ENCODE peak calls at places on chromosomes 3 and 15, in six cellular contexts. One of them, this sample, is unnamed.

GRCh38 chr3:152474585-152474984 is 205.9 kb downstream of the MBNL1 start:
- DNase-seq in Caco-2: peak
- DNase-seq in fibroblast of pulmonary artery: peak
- DNase-seq in PC-9: peak
- DNase-seq in brain microvascular endothelial cell: peak
- DNase-seq in foreskin fibroblast: peak
- DNase-seq in this sample: peak

GRCh38 chr3:112568642-112569041 is 6.8 kb downstream of the SLC35A5 start:
- DNase-seq in Caco-2: no peak
- DNase-seq in foreskin fibroblast: peak
- DNase-seq in PC-9: no peak
- DNase-seq in brain microvascular endothelial cell: no peak
- DNase-seq in fibroblast of pulmonary artery: peak
- DNase-seq in this sample: no peak

GRCh38 chr3:9909221-9910013 is 6.8 kb downstream of the IL17RE start:
- DNase-seq in foreskin fibroblast: no peak
- DNase-seq in brain microvascular endothelial cell: no peak
- DNase-seq in fibroblast of pulmonary artery: no peak
- DNase-seq in Caco-2: no peak
- DNase-seq in PC-9: no peak
- DNase-seq in this sample: no peak

GRCh38 chr15:90870354-90871096 is 2.1 kb downstream of the FURIN start:
- DNase-seq in PC-9: no peak
- DNase-seq in foreskin fibroblast: no peak
- DNase-seq in Caco-2: no peak
- DNase-seq in fibroblast of pulmonary artery: peak
- DNase-seq in brain microvascular endothelial cell: peak
- DNase-seq in this sample: peak

GRCh38 chr3:82087958-82088357 is 326.5 kb upstream of the GBE1 start:
- DNase-seq in brain microvascular endothelial cell: peak
- DNase-seq in PC-9: peak
- DNase-seq in fibroblast of pulmonary artery: peak
- DNase-seq in foreskin fibroblast: peak
- DNase-seq in Caco-2: no peak
- DNase-seq in this sample: peak

GRCh38 chr3:98775459-98775858 is 12.3 kb downstream of the ST3GAL6 start:
- DNase-seq in PC-9: no peak
- DNase-seq in foreskin fibroblast: no peak
- DNase-seq in Caco-2: no peak
- DNase-seq in brain microvascular endothelial cell: no peak
- DNase-seq in fibroblast of pulmonary artery: no peak
- DNase-seq in this sample: no peak

GRCh38 chr3:42699511-42699971 is 3.1 kb downstream of the HHATL start:
- DNase-seq in PC-9: no peak
- DNase-seq in foreskin fibroblast: no peak
- DNase-seq in Caco-2: no peak
- DNase-seq in fibroblast of pulmonary artery: no peak
- DNase-seq in brain microvascular endothelial cell: no peak
- DNase-seq in this sample: no peak

GRCh38 chr3:63910873-63911272 is 1.3 kb downstream of the SCAANT1 start:
- DNase-seq in Caco-2: no peak
- DNase-seq in fibroblast of pulmonary artery: no peak
- DNase-seq in foreskin fibroblast: no peak
- DNase-seq in brain microvascular endothelial cell: no peak
- DNase-seq in PC-9: no peak
- DNase-seq in this sample: no peak

GRCh38 chr3:142353571-142353970 is 94.3 kb downstream of the XRN1 start:
- DNase-seq in fibroblast of pulmonary artery: peak
- DNase-seq in Caco-2: no peak
- DNase-seq in foreskin fibroblast: no peak
- DNase-seq in PC-9: no peak
- DNase-seq in brain microvascular endothelial cell: no peak
- DNase-seq in this sample: peak

GRCh38 chr15:80159811-80160569 is 7.2 kb downstream of the FAH start:
- DNase-seq in foreskin fibroblast: no peak
- DNase-seq in fibroblast of pulmonary artery: peak
- DNase-seq in Caco-2: no peak
- DNase-seq in PC-9: no peak
- DNase-seq in brain microvascular endothelial cell: no peak
- DNase-seq in this sample: no peak

GRCh38 chr3:55526332-55527030 is 39.4 kb upstream of the WNT5A start:
- DNase-seq in Caco-2: peak
- DNase-seq in fibroblast of pulmonary artery: no peak
- DNase-seq in brain microvascular endothelial cell: no peak
- DNase-seq in PC-9: no peak
- DNase-seq in foreskin fibroblast: no peak
- DNase-seq in this sample: no peak

GRCh38 chr3:172107403-172107802 is 68.0 kb downstream of the FNDC3B start:
- DNase-seq in foreskin fibroblast: peak
- DNase-seq in Caco-2: no peak
- DNase-seq in brain microvascular endothelial cell: no peak
- DNase-seq in fibroblast of pulmonary artery: no peak
- DNase-seq in PC-9: no peak
- DNase-seq in this sample: no peak

GRCh38 chr3:31159331-31160039 is 265.0 kb upstream of the GADL1 start:
- DNase-seq in PC-9: no peak
- DNase-seq in brain microvascular endothelial cell: no peak
- DNase-seq in foreskin fibroblast: no peak
- DNase-seq in fibroblast of pulmonary artery: no peak
- DNase-seq in Caco-2: no peak
- DNase-seq in this sample: peak

GRCh38 chr3:165636682-165637010 is 200.6 kb downstream of the BCHE start:
- DNase-seq in fibroblast of pulmonary artery: no peak
- DNase-seq in brain microvascular endothelial cell: no peak
- DNase-seq in foreskin fibroblast: no peak
- DNase-seq in PC-9: no peak
- DNase-seq in Caco-2: no peak
- DNase-seq in this sample: no peak

GRCh38 chr3:56484096-56484495 is 15.8 kb upstream of the ERC2 start:
- DNase-seq in foreskin fibroblast: no peak
- DNase-seq in Caco-2: no peak
- DNase-seq in PC-9: no peak
- DNase-seq in fibroblast of pulmonary artery: no peak
- DNase-seq in brain microvascular endothelial cell: no peak
- DNase-seq in this sample: no peak

GRCh38 chr3:188270423-188270972 is 116.5 kb downstream of the LPP start:
- DNase-seq in foreskin fibroblast: peak
- DNase-seq in PC-9: peak
- DNase-seq in Caco-2: peak
- DNase-seq in brain microvascular endothelial cell: peak
- DNase-seq in fibroblast of pulmonary artery: peak
- DNase-seq in this sample: peak

GRCh38 chr3:67381667-67382272 is 272.6 kb downstream of the SUCLG2 start:
- DNase-seq in brain microvascular endothelial cell: peak
- DNase-seq in Caco-2: peak
- DNase-seq in foreskin fibroblast: peak
- DNase-seq in PC-9: no peak
- DNase-seq in fibroblast of pulmonary artery: peak
- DNase-seq in this sample: peak

GRCh38 chr3:64915778-64916177 is 228.0 kb upstream of the ADAMTS9 start:
- DNase-seq in PC-9: no peak
- DNase-seq in Caco-2: no peak
- DNase-seq in brain microvascular endothelial cell: peak
- DNase-seq in fibroblast of pulmonary artery: peak
- DNase-seq in foreskin fibroblast: peak
- DNase-seq in this sample: peak

GRCh38 chr15:40006003-40006402 is 33.0 kb downstream of the SRP14 start:
- DNase-seq in PC-9: no peak
- DNase-seq in foreskin fibroblast: no peak
- DNase-seq in Caco-2: no peak
- DNase-seq in fibroblast of pulmonary artery: peak
- DNase-seq in brain microvascular endothelial cell: no peak
- DNase-seq in this sample: peak

GRCh38 chr3:68787227-68787626 is 145.1 kb downstream of the TAFA4 start:
- DNase-seq in Caco-2: no peak
- DNase-seq in PC-9: no peak
- DNase-seq in foreskin fibroblast: no peak
- DNase-seq in brain microvascular endothelial cell: no peak
- DNase-seq in fibroblast of pulmonary artery: no peak
- DNase-seq in this sample: no peak

GRCh38 chr3:102471001-102471400 is 36.2 kb downstream of the ZPLD1 start:
- DNase-seq in brain microvascular endothelial cell: no peak
- DNase-seq in Caco-2: peak
- DNase-seq in fibroblast of pulmonary artery: no peak
- DNase-seq in foreskin fibroblast: no peak
- DNase-seq in PC-9: no peak
- DNase-seq in this sample: no peak

GRCh38 chr3:129651316-129652202 is 45.1 kb upstream of the PLXND1 start:
- DNase-seq in PC-9: peak
- DNase-seq in fibroblast of pulmonary artery: peak
- DNase-seq in foreskin fibroblast: peak
- DNase-seq in brain microvascular endothelial cell: peak
- DNase-seq in Caco-2: no peak
- DNase-seq in this sample: peak

GRCh38 chr3:73471986-73472385 is 152.8 kb downstream of the PDZRN3 start:
- DNase-seq in foreskin fibroblast: no peak
- DNase-seq in Caco-2: no peak
- DNase-seq in brain microvascular endothelial cell: no peak
- DNase-seq in fibroblast of pulmonary artery: no peak
- DNase-seq in PC-9: no peak
- DNase-seq in this sample: peak

GRCh38 chr3:173371848-173372487 is 25.6 kb upstream of the NLGN1 start:
- DNase-seq in foreskin fibroblast: peak
- DNase-seq in Caco-2: peak
- DNase-seq in PC-9: peak
- DNase-seq in fibroblast of pulmonary artery: peak
- DNase-seq in brain microvascular endothelial cell: peak
- DNase-seq in this sample: peak

GRCh38 chr3:132854856-132855535 is 132.8 kb upstream of the NPHP3 start:
- DNase-seq in PC-9: no peak
- DNase-seq in fibroblast of pulmonary artery: no peak
- DNase-seq in Caco-2: no peak
- DNase-seq in brain microvascular endothelial cell: no peak
- DNase-seq in foreskin fibroblast: no peak
- DNase-seq in this sample: no peak

GRCh38 chr15:69812881-69813280 is 284.8 kb downstream of the TLE3 start:
- DNase-seq in Caco-2: no peak
- DNase-seq in PC-9: no peak
- DNase-seq in brain microvascular endothelial cell: no peak
- DNase-seq in fibroblast of pulmonary artery: no peak
- DNase-seq in foreskin fibroblast: no peak
- DNase-seq in this sample: no peak

GRCh38 chr15:40830884-40831283 is 2.4 kb upstream of the PPP1R14D start:
- DNase-seq in fibroblast of pulmonary artery: no peak
- DNase-seq in brain microvascular endothelial cell: no peak
- DNase-seq in PC-9: no peak
- DNase-seq in Caco-2: no peak
- DNase-seq in foreskin fibroblast: no peak
- DNase-seq in this sample: no peak

GRCh38 chr3:124567168-124567567 is 163.1 kb upstream of the UMPS start:
- DNase-seq in foreskin fibroblast: no peak
- DNase-seq in Caco-2: no peak
- DNase-seq in PC-9: no peak
- DNase-seq in brain microvascular endothelial cell: no peak
- DNase-seq in fibroblast of pulmonary artery: no peak
- DNase-seq in this sample: no peak

GRCh38 chr3:154168998-154169880 is 48.0 kb downstream of the ARHGEF26 start:
- DNase-seq in PC-9: no peak
- DNase-seq in brain microvascular endothelial cell: no peak
- DNase-seq in fibroblast of pulmonary artery: no peak
- DNase-seq in Caco-2: no peak
- DNase-seq in foreskin fibroblast: no peak
- DNase-seq in this sample: no peak

GRCh38 chr3:51706788-51707731 is at the start of gene GRM2:
- DNase-seq in brain microvascular endothelial cell: peak
- DNase-seq in Caco-2: peak
- DNase-seq in fibroblast of pulmonary artery: peak
- DNase-seq in PC-9: no peak
- DNase-seq in foreskin fibroblast: peak
- DNase-seq in this sample: peak

GRCh38 chr3:41915353-41915752 is 46.5 kb downstream of the ULK4 start:
- DNase-seq in brain microvascular endothelial cell: no peak
- DNase-seq in PC-9: no peak
- DNase-seq in foreskin fibroblast: no peak
- DNase-seq in fibroblast of pulmonary artery: no peak
- DNase-seq in Caco-2: no peak
- DNase-seq in this sample: no peak

GRCh38 chr15:79674124-79674465 is 222.7 kb downstream of the MTHFS start:
- DNase-seq in fibroblast of pulmonary artery: no peak
- DNase-seq in foreskin fibroblast: no peak
- DNase-seq in Caco-2: no peak
- DNase-seq in brain microvascular endothelial cell: no peak
- DNase-seq in PC-9: no peak
- DNase-seq in this sample: no peak

GRCh38 chr3:130463221-130463620 is 53.8 kb upstream of the COL6A6 start:
- DNase-seq in PC-9: no peak
- DNase-seq in Caco-2: no peak
- DNase-seq in foreskin fibroblast: no peak
- DNase-seq in fibroblast of pulmonary artery: no peak
- DNase-seq in brain microvascular endothelial cell: no peak
- DNase-seq in this sample: no peak

GRCh38 chr3:101998256-101998926 is 149.1 kb downstream of the NFKBIZ start:
- DNase-seq in fibroblast of pulmonary artery: no peak
- DNase-seq in brain microvascular endothelial cell: no peak
- DNase-seq in foreskin fibroblast: peak
- DNase-seq in PC-9: no peak
- DNase-seq in Caco-2: no peak
- DNase-seq in this sample: no peak

GRCh38 chr3:105277656-105278055 is 89.1 kb upstream of the ALCAM start:
- DNase-seq in PC-9: no peak
- DNase-seq in foreskin fibroblast: peak
- DNase-seq in Caco-2: no peak
- DNase-seq in brain microvascular endothelial cell: no peak
- DNase-seq in fibroblast of pulmonary artery: peak
- DNase-seq in this sample: no peak

GRCh38 chr15:74283366-74283765 is 47.2 kb downstream of the CCDC33 start:
- DNase-seq in fibroblast of pulmonary artery: no peak
- DNase-seq in Caco-2: no peak
- DNase-seq in brain microvascular endothelial cell: no peak
- DNase-seq in PC-9: no peak
- DNase-seq in foreskin fibroblast: no peak
- DNase-seq in this sample: no peak
- H3K4me3 ChIP-seq in fibroblast of pulmonary artery: no peak
- H3K4me3 ChIP-seq in Caco-2: no peak
- H3K4me3 ChIP-seq in brain microvascular endothelial cell: no peak
- H3K4me3 ChIP-seq in PC-9: no peak
- H3K4me3 ChIP-seq in foreskin fibroblast: no peak
- H3K4me3 ChIP-seq in this sample: no peak

GRCh38 chr3:126351771-126352475 is 5.3 kb downstream of the KLF15 start:
- DNase-seq in Caco-2: no peak
- DNase-seq in PC-9: no peak
- DNase-seq in brain microvascular endothelial cell: no peak
- DNase-seq in fibroblast of pulmonary artery: no peak
- DNase-seq in foreskin fibroblast: no peak
- DNase-seq in this sample: no peak
- TF ChIP-seq CTCF in Caco-2: no peak
- TF ChIP-seq CTCF in PC-9: no peak
- TF ChIP-seq CTCF in brain microvascular endothelial cell: no peak
- TF ChIP-seq CTCF in fibroblast of pulmonary artery: no peak
- TF ChIP-seq CTCF in foreskin fibroblast: no peak
- TF ChIP-seq CTCF in this sample: no peak

GRCh38 chr15:64153480-64154367 is 2.2 kb downstream of the SNX22 start:
- DNase-seq in PC-9: peak
- DNase-seq in foreskin fibroblast: peak
- DNase-seq in fibroblast of pulmonary artery: peak
- DNase-seq in brain microvascular endothelial cell: peak
- DNase-seq in Caco-2: peak
- DNase-seq in this sample: peak
- H3K4me3 ChIP-seq in PC-9: no peak
- H3K4me3 ChIP-seq in foreskin fibroblast: no peak
- H3K4me3 ChIP-seq in fibroblast of pulmonary artery: no peak
- H3K4me3 ChIP-seq in brain microvascular endothelial cell: no peak
- H3K4me3 ChIP-seq in Caco-2: no peak
- H3K4me3 ChIP-seq in this sample: no peak

GRCh38 chr15:31974855-31975421 is 55.4 kb upstream of the CHRNA7 start:
- DNase-seq in PC-9: peak
- DNase-seq in foreskin fibroblast: no peak
- DNase-seq in fibroblast of pulmonary artery: peak
- DNase-seq in Caco-2: peak
- DNase-seq in brain microvascular endothelial cell: peak
- DNase-seq in this sample: peak
- TF ChIP-seq CTCF in PC-9: peak
- TF ChIP-seq CTCF in foreskin fibroblast: peak
- TF ChIP-seq CTCF in fibroblast of pulmonary artery: peak
- TF ChIP-seq CTCF in Caco-2: peak
- TF ChIP-seq CTCF in brain microvascular endothelial cell: peak
- TF ChIP-seq CTCF in this sample: peak